ENCODE peak calls at places on chromosomes 3 and 15, in eight cellular contexts. U is RWPE1; K is left ventricle myocardium inferior; N is WTC11; O is mucosa of descending colon; H is ecto neural progenitor cell; B is activated CD4-positive, alpha-beta T cell treated with anti-CD3 and anti-CD28 coated beads, Interleukin-2, amount 10 ng/mL, durations not matched to agents 24 days and 14 days; R is ELF-1. C is an unnamed sample.
A peak's percentile ranks its signal among the peaks of the same experiment; 100 is the strongest.

GRCh38 chr3:116483135-116483534 is 37.8 kb upstream of the LSAMP start:
- DNase-seq in R (no peak), K (no peak), H (no peak), U (no peak), B (no peak), N (no peak), O (no peak), C (no peak)

GRCh38 chr3:32859604-32860237 is 41.9 kb downstream of the TRIM71 start:
- DNase-seq in O (no peak), N (no peak), H (no peak), U (no peak), K (no peak), R (peak; percentile 72), B (no peak), C (no peak)

GRCh38 chr15:90000175-90000923 is 775 bp upstream of the ZNF710 start:
- DNase-seq in B (peak; percentile 69), O (peak; percentile 81), R (peak; percentile 49), K (no peak), H (peak; percentile 75), U (peak; percentile 48), N (peak; percentile 32), C (peak; percentile 65)

GRCh38 chr3:31295150-31295765 is 237.5 kb upstream of the STT3B start:
- DNase-seq in R (peak; percentile 74), H (no peak), O (no peak), N (no peak), K (no peak), B (no peak), U (no peak), C (no peak)

GRCh38 chr3:76624128-76624527 is 415.8 kb upstream of the ROBO2 start:
- DNase-seq in B (no peak), H (no peak), U (no peak), N (no peak), R (no peak), K (no peak), O (no peak), C (no peak)

GRCh38 chr15:100642217-100642949 is 40.0 kb downstream of the ASB7 start:
- DNase-seq in N (no peak), U (no peak), H (no peak), O (no peak), R (no peak), B (no peak), K (no peak), C (no peak)

GRCh38 chr3:4562595-4562994 is 69.4 kb downstream of the ITPR1 start:
- DNase-seq in H (no peak), K (no peak), R (no peak), B (no peak), O (no peak), N (no peak), U (no peak), C (no peak)

GRCh38 chr3:77513541-77513940 is 473.6 kb downstream of the ROBO2 start:
- DNase-seq in B (no peak), N (no peak), U (no peak), H (no peak), K (no peak), R (no peak), O (no peak), C (no peak)

GRCh38 chr15:78291698-78292097 is 7.7 kb downstream of the SKIC8 start:
- DNase-seq in K (no peak), N (no peak), H (no peak), O (no peak), U (no peak), B (no peak), R (no peak), C (no peak)

GRCh38 chr3:10353160-10353559 is 32.2 kb upstream of the SEC13 start:
- DNase-seq in N (no peak), R (no peak), H (no peak), U (no peak), O (no peak), K (no peak), B (no peak), C (no peak)

GRCh38 chr3:37935756-37936666 is 54.6 kb upstream of the VILL start:
- DNase-seq in O (no peak), R (peak; percentile 87), K (no peak), N (no peak), B (no peak), U (peak; percentile 60), H (peak; percentile 37), C (no peak)

GRCh38 chr3:171132873-171133272 is 106.4 kb upstream of the SLC2A2 start:
- DNase-seq in U (peak; percentile 41), B (no peak), R (no peak), K (no peak), O (no peak), N (no peak), H (no peak), C (no peak)

GRCh38 chr3:196528639-196529233 is 13.6 kb upstream of the SMCO1 start:
- DNase-seq in K (peak; percentile 76), U (peak; percentile 60), O (peak; percentile 84), R (peak; percentile 90), N (peak; percentile 87), B (peak; percentile 95), H (peak; percentile 89), C (peak; percentile 81)

GRCh38 chr3:21216598-21216997 is 534.4 kb downstream of the ZNF385D start:
- DNase-seq in H (no peak), N (no peak), O (no peak), U (no peak), K (no peak), B (no peak), R (no peak), C (no peak)

GRCh38 chr3:101868534-101869464 is 19.5 kb downstream of the NFKBIZ start:
- DNase-seq in H (no peak), R (no peak), O (peak; percentile 67), K (peak; percentile 42), N (no peak), U (no peak), B (peak; percentile 42), C (no peak)

GRCh38 chr3:22245122-22245521 is 494.1 kb upstream of the ZNF385D start:
- DNase-seq in N (no peak), H (no peak), O (no peak), R (no peak), K (peak; percentile 20), B (no peak), U (peak; percentile 42), C (no peak)

GRCh38 chr3:119015942-119016341 is 18.7 kb downstream of the IGSF11 start:
- DNase-seq in N (no peak), R (no peak), K (no peak), B (no peak), U (no peak), H (no peak), O (no peak), C (no peak)

C was measured in Peyer's patch.